ENCODE peak calls at places on chromosomes 7 and 10, in nine cellular contexts. A, N, Z, M, S, F, H, X and Q are unnamed samples.

GRCh38 chr10:119364941-119365340 is 157.6 kb downstream of the GRK5 start:
- DNase-seq in A (no peak), N (no peak), Z (no peak), M (no peak), S (no peak), F (no peak), H (no peak), X (no peak), Q (no peak)

GRCh38 chr7:158050441-158051371 is 536.9 kb downstream of the PTPRN2 start:
- DNase-seq in A (no peak), N (no peak), Z (peak; percentile 35), M (no peak), S (no peak), F (no peak), H (no peak), X (no peak), Q (no peak)

GRCh38 chr10:122181901-122182799 is 88.9 kb upstream of the BTBD16 start:
- DNase-seq in A (no peak), N (no peak), Z (no peak), M (no peak), S (no peak), F (no peak), H (no peak), X (no peak), Q (no peak)

GRCh38 chr7:43658718-43659548 is 70.4 kb downstream of the COA1 start:
- DNase-seq in A (peak; percentile 74), N (no peak), Z (no peak), M (no peak), S (no peak), F (no peak), H (no peak), X (no peak), Q (no peak)

GRCh38 chr7:27605689-27606269 is 56.9 kb downstream of the HIBADH start:
- DNase-seq in A (peak; percentile 55), N (no peak), Z (no peak), M (no peak), S (no peak), F (no peak), H (no peak), X (no peak), Q (no peak)

GRCh38 chr10:17075510-17075909 is 54.1 kb downstream of the CUBN start:
- DNase-seq in A (peak; percentile 73), N (no peak), Z (no peak), M (no peak), S (no peak), F (no peak), H (no peak), X (no peak), Q (no peak)

GRCh38 chr10:58976254-58976653 is 200.2 kb upstream of the PHYHIPL start:
- DNase-seq in A (no peak), N (no peak), Z (no peak), M (no peak), S (no peak), F (peak; percentile 63), H (peak; percentile 39), X (no peak), Q (no peak)

GRCh38 chr7:17994079-17994478 is 33.6 kb downstream of the PRPS1L1 start:
- DNase-seq in A (no peak), N (no peak), Z (no peak), M (no peak), S (no peak), F (no peak), H (no peak), X (no peak), Q (no peak)

GRCh38 chr7:125279956-125280355 is 350.3 kb upstream of the POT1 start:
- DNase-seq in A (no peak), N (no peak), Z (no peak), M (no peak), S (no peak), F (no peak), H (no peak), X (no peak), Q (no peak)

GRCh38 chr7:130418306-130418705 is 22.5 kb downstream of the CEP41 start:
- DNase-seq in A (no peak), N (no peak), Z (no peak), M (no peak), S (no peak), F (no peak), H (no peak), X (no peak), Q (no peak)

GRCh38 chr10:123576706-123577105 is 89.4 kb upstream of the GPR26 start:
- DNase-seq in A (no peak), N (no peak), Z (no peak), M (no peak), S (no peak), F (no peak), H (no peak), X (no peak), Q (no peak)

GRCh38 chr7:73871163-73872011 is 10.4 kb downstream of the TMEM270 start:
- DNase-seq in A (no peak), N (no peak), Z (no peak), M (no peak), S (peak; percentile 26), F (no peak), H (no peak), X (no peak), Q (no peak)

GRCh38 chr7:155356323-155357105 is 58.8 kb downstream of the INSIG1 start:
- DNase-seq in A (peak; percentile 29), N (no peak), Z (no peak), M (no peak), S (no peak), F (no peak), H (no peak), X (no peak), Q (no peak)

GRCh38 chr7:727104-727805 is at the start of gene PRKAR1B:
- DNase-seq in A (peak; percentile 32), N (peak; percentile 62), Z (peak; percentile 58), M (no peak), S (peak; percentile 61), F (peak; percentile 37), H (no peak), X (no peak), Q (no peak)

GRCh38 chr7:107596881-107597581 is 17.0 kb downstream of the BCAP29 start:
- DNase-seq in A (no peak), N (no peak), Z (no peak), M (no peak), S (no peak), F (no peak), H (no peak), X (no peak), Q (no peak)

GRCh38 chr7:104650991-104651680 is 322.7 kb downstream of the LHFPL3 start:
- DNase-seq in A (no peak), N (no peak), Z (peak; percentile 73), M (no peak), S (peak; percentile 16), F (no peak), H (no peak), X (no peak), Q (no peak)

GRCh38 chr10:96512524-96512991 is 1.2 kb downstream of the TLL2 start:
- DNase-seq in A (no peak), N (peak; percentile 73), Z (no peak), M (no peak), S (peak; percentile 27), F (peak; percentile 31), H (peak; percentile 79), X (no peak), Q (no peak)
- H3K4me3 ChIP-seq in A (peak overlapping the region; percentile 56), N (peak overlapping the region; percentile 70), Z (peak overlapping the region; percentile 29), M (peak overlapping the region; percentile 56), S (peak overlapping the region; percentile 56), F (peak overlapping the region; percentile 41), H (peak overlapping the region; percentile 59), X (peak overlapping the region; percentile 43), Q (peak overlapping the region; percentile 38)

GRCh38 chr7:6616854-6617643 is 1.6 kb downstream of the ZNF853 start:
- DNase-seq in A (no peak), N (no peak), Z (no peak), M (no peak), S (no peak), F (no peak), H (no peak), X (no peak), Q (no peak)
- TF ChIP-seq EP300 in A (no peak), N (no peak), Z (no peak), M (no peak), S (no peak), F (no peak), H (no peak), X (no peak), Q (no peak)

GRCh38 chr10:26798298-26798697 is 62.5 kb downstream of the ABI1 start:
- DNase-seq in A (no peak), N (no peak), Z (no peak), M (no peak), S (no peak), F (no peak), H (no peak), X (no peak), Q (no peak)
- TF ChIP-seq CTCF in A (no peak), N (no peak), Z (no peak), M (no peak), S (no peak), F (no peak), H (no peak), X (no peak), Q (no peak)

GRCh38 chr7:117322741-117323584 is at the start of gene WNT2:
- DNase-seq in A (peak; percentile 44), N (peak; percentile 56), Z (no peak), M (no peak), S (no peak), F (no peak), H (no peak), X (no peak), Q (no peak)

GRCh38 chr7:117325836-117326235 is 3.0 kb upstream of the WNT2 start:
- DNase-seq in A (no peak), N (no peak), Z (no peak), M (no peak), S (no peak), F (no peak), H (no peak), X (no peak), Q (no peak)

GRCh38 chr7:117323585-117323876 is 673 bp upstream of the WNT2 start:
- DNase-seq in A (no peak), N (no peak), Z (no peak), M (no peak), S (no peak), F (no peak), H (no peak), X (no peak), Q (no peak)

GRCh38 chr7:117323877-117324699 is 1.2 kb upstream of the WNT2 start:
- DNase-seq in A (peak; percentile 31), N (peak; percentile 72), Z (peak; percentile 71), M (no peak), S (no peak), F (no peak), H (no peak), X (peak; percentile 30), Q (peak; percentile 12)

DNA sequence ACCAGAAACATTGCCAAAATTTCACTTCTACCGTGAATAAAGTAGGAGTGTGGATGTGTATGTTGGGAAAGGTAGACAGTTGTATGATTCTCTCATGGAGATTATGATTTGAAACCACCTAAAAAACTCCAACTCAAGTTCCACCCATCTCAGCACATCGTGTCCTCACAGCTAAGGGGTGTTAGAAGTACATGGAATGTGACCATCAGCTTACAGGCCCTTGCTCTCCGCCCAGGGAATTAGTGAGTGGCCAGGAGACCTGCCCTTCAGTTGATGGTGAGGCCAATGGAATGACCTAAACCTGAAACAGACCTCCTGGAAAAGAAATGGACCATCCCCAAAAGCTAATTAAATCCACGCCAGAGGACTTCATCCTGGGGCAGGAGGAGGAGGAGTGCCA is 2.1 kb upstream of the WNT2 start:
- DNase-seq in A (no peak), N (no peak), Z (no peak), M (no peak), S (no peak), F (no peak), H (no peak), X (no peak), Q (no peak)
- H3K4me3 ChIP-seq in A (no peak overlapping the region), N (peak overlapping the region; percentile 70), Z (no peak overlapping the region), M (no peak overlapping the region), S (no peak overlapping the region), F (no peak overlapping the region), H (peak overlapping the region; percentile 43), X (peak overlapping the region; percentile 35), Q (no peak overlapping the region)

GRCh38 chr7:112567388-112567787 is 86.6 kb downstream of the LSMEM1 start:
- DNase-seq in A (no peak), N (no peak), Z (no peak), M (no peak), S (no peak), F (no peak), H (no peak), X (no peak), Q (no peak)
- TF ChIP-seq EP300 in A (no peak), N (no peak), Z (no peak), M (no peak), S (no peak), F (no peak), H (no peak), X (no peak), Q (no peak)